ENCODE peak calls at places on chromosome 2, in ten cellular contexts. E is GM12864; K is left lung; X is OCI-LY7; Y is WTC11; A is kidney; S is activated CD8-positive, alpha-beta T cell treated with anti-CD3 and anti-CD28 coated beads for 36 hours; Q is tibial nerve; B is cardiac muscle cell; T is mammary epithelial cell. P is an unnamed sample.
A peak's percentile ranks its signal among the peaks of the same experiment; 100 is the strongest.

GRCh38 chr2:595141-595805 is 81.9 kb downstream of the TMEM18 start:
- DNase-seq in E (no peak), T (no peak), A (no peak), S (no peak), Q (no peak), B (no peak), X (no peak), Y (no peak), K (no peak), P (no peak)

GRCh38 chr2:117170897-117171296 is 643.6 kb upstream of the DDX18 start:
- DNase-seq in X (no peak), E (no peak), A (no peak), T (no peak), Y (no peak), Q (no peak), B (no peak), K (no peak), S (no peak), P (no peak)

GRCh38 chr2:211455225-211455841 is 898.9 kb downstream of the CPS1 start:
- DNase-seq in A (no peak), S (peak; percentile 22), Q (no peak), X (peak; percentile 55), K (no peak), E (no peak), B (peak; percentile 61), T (peak; percentile 24), Y (peak; percentile 45), P (peak; percentile 54)

GRCh38 chr2:176127769-176128072 is 1.8 kb upstream of the HOXD8 start:
- DNase-seq in K (no peak), Q (no peak), S (no peak), A (no peak), T (no peak), E (no peak), X (no peak), B (no peak), Y (no peak), P (no peak)

GRCh38 chr2:219158025-219158424 is 2.6 kb downstream of the NHEJ1 start:
- DNase-seq in E (no peak), K (no peak), B (no peak), X (no peak), Y (no peak), S (no peak), Q (no peak), A (no peak), T (no peak), P (no peak)

GRCh38 chr2:196566969-196567666 is 72.4 kb upstream of the CCDC150 start:
- DNase-seq in T (no peak), A (no peak), Y (no peak), S (no peak), Q (no peak), K (no peak), X (no peak), E (no peak), B (no peak), P (no peak)

GRCh38 chr2:23112517-23112916 is 272.5 kb upstream of the KLHL29 start:
- DNase-seq in T (no peak), Q (no peak), X (no peak), K (no peak), Y (no peak), A (no peak), S (no peak), E (no peak), B (no peak), P (no peak)

GRCh38 chr2:63023444-63023843 is 27.2 kb upstream of the OTX1 start:
- DNase-seq in B (peak; percentile 49), K (no peak), S (peak; percentile 6), X (peak; percentile 33), T (peak; percentile 25), Y (peak; percentile 35), E (no peak), Q (no peak), A (no peak), P (no peak)

GRCh38 chr2:170740660-170741059 is 25.5 kb downstream of the SP5 start:
- DNase-seq in S (no peak), T (no peak), K (no peak), X (no peak), A (no peak), Q (no peak), Y (no peak), B (no peak), E (no peak), P (no peak)

DNA sequence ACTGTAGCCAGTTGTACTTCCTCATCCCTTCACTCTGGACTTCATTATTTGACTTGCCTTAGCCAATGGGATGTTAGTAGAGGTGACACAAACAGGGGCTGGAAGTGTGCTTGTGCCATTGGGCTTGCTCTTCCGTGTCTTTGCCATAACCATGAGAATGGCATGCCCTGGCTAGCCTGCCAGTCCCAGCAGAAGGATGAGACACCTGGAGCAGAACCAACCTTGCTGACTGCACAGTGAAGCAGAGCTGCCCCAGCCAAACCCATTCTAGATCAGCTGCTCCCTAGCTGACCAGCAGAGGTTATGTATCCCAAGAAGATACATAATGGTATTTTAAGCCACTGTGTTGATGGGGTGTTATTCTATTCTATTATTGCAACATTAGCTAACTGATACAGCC is 17.0 kb downstream of the QPCT start:
- DNase-seq in Q (no peak), T (peak; percentile 85), K (no peak), S (no peak), B (no peak), A (no peak), Y (no peak), X (no peak), E (no peak), P (no peak)
- TF ChIP-seq CTCF in Q (no peak), T (no peak), K (no peak), S (no peak), B (no peak), A (no peak), Y (no peak), X (no peak), E (no peak), P (no peak)

GRCh38 chr2:40935349-40935748 is 483.5 kb upstream of the SLC8A1 start:
- DNase-seq in B (no peak), S (no peak), E (no peak), Y (peak; percentile 19), A (no peak), X (no peak), T (no peak), Q (no peak), K (no peak), P (no peak)
- TF ChIP-seq CTCF in B (no peak), S (no peak), E (no peak), Y (no peak), A (no peak), X (no peak), T (no peak), Q (no peak), K (no peak), P (no peak)

GRCh38 chr2:231613655-231614558 is 21.2 kb downstream of the TEX44 start:
- DNase-seq in K (peak; percentile 82), E (peak; percentile 93), Y (peak; percentile 91), S (peak; percentile 99), T (peak; percentile 86), A (peak; percentile 98), Q (peak; percentile 77), X (peak; percentile 99), B (peak; percentile 84), P (peak; percentile 84)
- TF ChIP-seq CTCF in K (peak; percentile 17), E (no peak), Y (no peak), S (no peak), T (no peak), A (peak; percentile 11), Q (peak; percentile 26), X (peak; percentile 45), B (peak; percentile 18), P (no peak)

DNA sequence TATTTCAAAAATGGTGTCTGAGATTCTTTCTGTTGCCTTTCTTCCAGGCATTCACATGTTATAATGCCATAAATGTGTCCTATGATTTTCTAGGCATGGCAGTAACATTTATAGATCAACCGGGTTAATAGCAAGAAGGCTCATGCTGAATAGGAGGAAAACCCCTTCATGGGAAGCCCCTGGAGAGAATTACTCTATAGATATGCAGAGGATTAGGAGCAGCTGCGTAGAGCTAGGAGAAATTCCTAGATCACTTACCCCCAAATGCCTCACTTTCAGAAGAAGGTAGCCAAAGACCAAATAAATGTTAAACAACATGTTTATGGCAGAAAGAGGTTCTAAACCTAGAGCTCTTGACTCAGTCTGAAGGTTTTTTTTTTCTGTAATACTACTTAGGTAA is 153.4 kb upstream of the CTNNA2 start:
- DNase-seq in S (no peak), Q (no peak), T (no peak), A (no peak), B (no peak), E (no peak), X (no peak), K (no peak), Y (no peak), P (no peak)
- TF ChIP-seq CTCF in S (no peak), Q (no peak), T (no peak), A (no peak), B (no peak), E (no peak), X (no peak), K (no peak), Y (no peak), P (no peak)

DNA sequence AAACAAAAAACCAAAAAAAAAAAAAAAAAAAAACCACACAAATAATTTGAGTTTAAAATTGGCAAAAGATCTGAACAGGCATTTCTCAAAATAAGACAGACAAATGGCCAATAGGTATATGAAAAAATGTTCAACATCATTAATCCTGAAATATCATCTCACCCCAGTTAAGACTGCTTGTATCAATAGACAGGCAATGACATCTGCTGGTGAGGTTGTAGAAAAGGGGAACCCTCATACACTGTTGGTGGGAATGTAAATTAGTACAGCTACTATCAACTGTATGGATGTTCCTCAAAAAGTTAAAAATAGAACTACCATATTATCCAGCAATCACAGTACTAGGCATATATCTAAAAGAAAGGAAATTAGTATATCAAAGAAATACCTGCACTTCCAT is 523.1 kb downstream of the XIRP2 start:
- DNase-seq in Y (no peak), Q (no peak), S (no peak), X (no peak), B (no peak), K (no peak), T (no peak), A (no peak), E (no peak), P (no peak)
- TF ChIP-seq CTCF in Y (no peak), Q (no peak), S (no peak), X (no peak), B (no peak), K (no peak), T (no peak), A (no peak), E (no peak), P (no peak)

DNA sequence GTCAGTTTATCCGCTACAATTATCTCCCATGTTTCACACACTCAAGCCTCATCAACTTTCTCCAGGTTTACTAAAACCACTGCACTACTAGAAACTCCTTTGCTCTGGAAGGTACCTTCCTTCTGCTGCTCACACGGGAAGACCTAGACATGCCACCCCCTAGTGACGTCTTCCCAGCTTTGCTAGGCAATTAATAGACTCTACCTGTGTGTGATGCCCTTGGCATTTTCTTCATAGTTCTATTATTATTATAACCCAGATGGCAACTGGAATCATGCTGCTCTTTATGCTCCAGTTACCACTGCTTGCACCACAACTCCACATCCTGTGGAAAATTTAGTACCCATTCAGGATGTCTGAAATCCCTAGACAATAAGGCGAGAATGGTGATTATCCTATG is 42.4 kb downstream of the CACNB4 start:
- DNase-seq in Y (no peak), B (no peak), Q (no peak), S (no peak), T (no peak), E (no peak), K (no peak), A (no peak), X (no peak), P (no peak)
- TF ChIP-seq CTCF in Y (no peak), B (no peak), Q (no peak), S (no peak), T (no peak), E (no peak), K (no peak), A (no peak), X (no peak), P (no peak)

GRCh38 chr2:164126960-164127359 is 391.2 kb upstream of the FIGN start:
- DNase-seq in Y (no peak), Q (no peak), E (no peak), T (no peak), S (no peak), A (no peak), K (no peak), B (no peak), X (no peak), P (no peak)
- TF ChIP-seq CTCF in Y (no peak), Q (peak; percentile 33), E (no peak), T (no peak), S (no peak), A (no peak), K (peak; percentile 21), B (no peak), X (peak; percentile 18), P (no peak)